ENCODE peak calls at places on chromosome 7, in six cellular contexts. P is CD8-positive, alpha-beta memory T cell; V is GM12891; J is stimulated activated CD4-positive, alpha-beta T cell treated with anti-CD3 and anti-CD28 coated beads, Interleukin-1b, Interleukin-23, amount 100 ng/mL, for 48 hours; D is activated T-cell treated with anti-CD3 and anti-CD28 coated beads, Interleukin-2, amount 50 U/mL, for 72 hours; U is cardiac muscle cell. O is an unnamed sample.

GRCh38 chr7:107118109-107118900 is 50.5 kb upstream of the HBP1 start:
- DNase-seq in P (no peak), V (no peak), U (peak), D (no peak), J (no peak), O (no peak)

GRCh38 chr7:5363729-5364128 is 59.9 kb downstream of the TNRC18 start:
- DNase-seq in U (no peak), J (no peak), V (peak), D (no peak), P (no peak), O (no peak)

GRCh38 chr7:44377681-44378421 is 52.5 kb upstream of the CAMK2B start:
- DNase-seq in D (no peak), J (no peak), U (no peak), V (peak), P (no peak), O (no peak)

GRCh38 chr7:101628522-101628921 is 574 bp downstream of the MYL10 start:
- DNase-seq in D (no peak), P (no peak), V (no peak), J (no peak), U (no peak), O (no peak)

GRCh38 chr7:115221484-115221883 is 299.6 kb downstream of the MDFIC start:
- DNase-seq in J (no peak), D (no peak), P (no peak), V (no peak), U (no peak), O (no peak)

GRCh38 chr7:106178593-106179134 is 66.6 kb upstream of the SYPL1 start:
- DNase-seq in P (no peak), D (no peak), V (no peak), U (no peak), J (no peak), O (no peak)

GRCh38 chr7:8022628-8023027 is 54.0 kb downstream of the GLCCI1 start:
- DNase-seq in D (no peak), U (no peak), J (no peak), P (no peak), V (no peak), O (no peak)

GRCh38 chr7:135855836-135856235 is 107.2 kb upstream of the FAM180A start:
- DNase-seq in U (no peak), V (no peak), P (no peak), J (no peak), D (no peak), O (no peak)

GRCh38 chr7:44541876-44542610 is 913 bp upstream of the NPC1L1 start:
- DNase-seq in D (no peak), P (no peak), V (no peak), U (no peak), J (no peak), O (no peak)

GRCh38 chr7:26305048-26305868 is 13.6 kb downstream of the SNX10 start:
- DNase-seq in P (peak), J (no peak), V (no peak), D (no peak), U (no peak), O (no peak)